ENCODE peak calls at places on chromosomes 2 and 18, in seven cellular contexts. P, W, J, F, I, M and X are unnamed samples.

GRCh38 chr2:229485782-229486181 is 214.7 kb upstream of the PID1 start:
- DNase-seq in P (no peak), W (no peak), J (no peak), F (no peak), I (no peak), M (no peak), X (no peak)

GRCh38 chr2:154457291-154457690 is 241.2 kb upstream of the KCNJ3 start:
- DNase-seq in P (no peak), W (no peak), J (no peak), F (no peak), I (no peak), M (no peak), X (no peak)

GRCh38 chr2:8575810-8576423 is 105.9 kb upstream of the ID2 start:
- DNase-seq in P (no peak), W (no peak), J (no peak), F (no peak), I (no peak), M (no peak), X (no peak)

GRCh38 chr2:144914622-144915230 is 394.8 kb upstream of the ZEB2 start:
- DNase-seq in P (no peak), W (no peak), J (no peak), F (no peak), I (no peak), M (no peak), X (no peak)

GRCh38 chr2:222669353-222669752 is 2.1 kb upstream of the MOGAT1 start:
- DNase-seq in P (no peak), W (no peak), J (no peak), F (no peak), I (no peak), M (no peak), X (no peak)

GRCh38 chr2:237754849-237755248 is 43.7 kb upstream of the RBM44 start:
- DNase-seq in P (no peak), W (no peak), J (no peak), F (no peak), I (no peak), M (no peak), X (no peak)

GRCh38 chr18:24071029-24071428 is 56.5 kb downstream of the TTC39C start:
- DNase-seq in P (no peak), W (no peak), J (no peak), F (no peak), I (no peak), M (no peak), X (no peak)

GRCh38 chr2:71923887-71924533 is 223.7 kb downstream of the CYP26B1 start:
- DNase-seq in P (peak), W (peak), J (peak), F (peak), I (peak), M (peak), X (peak)

GRCh38 chr2:79941172-79941571 is 363.4 kb downstream of the LRRTM1 start:
- DNase-seq in P (no peak), W (no peak), J (no peak), F (no peak), I (no peak), M (no peak), X (no peak)

GRCh38 chr2:44244135-44244871 is 31.0 kb upstream of the SLC3A1 start:
- DNase-seq in P (peak), W (peak), J (peak), F (peak), I (peak), M (no peak), X (peak)

GRCh38 chr2:86396304-86396785 is 44.8 kb upstream of the KDM3A start:
- DNase-seq in P (no peak), W (peak), J (no peak), F (peak), I (peak), M (no peak), X (no peak)

GRCh38 chr2:160956243-160956802 is 203.9 kb upstream of the TANK start:
- DNase-seq in P (no peak), W (no peak), J (no peak), F (no peak), I (no peak), M (no peak), X (no peak)

GRCh38 chr2:2101924-2102323 is 229.2 kb downstream of the MYT1L start:
- DNase-seq in P (no peak), W (no peak), J (no peak), F (no peak), I (no peak), M (no peak), X (no peak)

GRCh38 chr18:13397504-13398163 is 179.1 kb downstream of the LDLRAD4 start:
- DNase-seq in P (no peak), W (no peak), J (no peak), F (no peak), I (no peak), M (no peak), X (no peak)